ENCODE peak calls at places on chromosomes 5 and 9, in four cellular contexts. One of them, this sample, is unnamed.

GRCh38 chr5:158140120-158140778 is 281.3 kb upstream of the CLINT1 start:
- DNase-seq in K562: no peak
- DNase-seq in HepG2: no peak
- DNase-seq in GM12878: no peak
- DNase-seq in this sample: no peak

GRCh38 chr5:139745121-139745799 is 50.3 kb upstream of the PSD2 start:
- DNase-seq in K562: peak; percentile 75
- DNase-seq in GM12878: no peak
- DNase-seq in HepG2: no peak
- DNase-seq in this sample: no peak

GRCh38 chr5:2465383-2465782 is 286.1 kb downstream of the IRX2 start:
- DNase-seq in HepG2: no peak
- DNase-seq in GM12878: no peak
- DNase-seq in K562: no peak
- DNase-seq in this sample: no peak

GRCh38 chr5:160399402-160400353 is at the start of gene FAM200C:
- DNase-seq in GM12878: peak; percentile 59
- DNase-seq in K562: peak; percentile 99
- DNase-seq in HepG2: peak; percentile 90
- DNase-seq in this sample: peak; percentile 60

GRCh38 chr5:110879675-110880074 is 140.9 kb downstream of the SLC25A46 start:
- DNase-seq in HepG2: no peak
- DNase-seq in GM12878: no peak
- DNase-seq in K562: no peak
- DNase-seq in this sample: no peak

GRCh38 chr9:6199596-6199995 is 16.0 kb upstream of the IL33 start:
- DNase-seq in HepG2: no peak
- DNase-seq in K562: no peak
- DNase-seq in GM12878: no peak
- DNase-seq in this sample: no peak

GRCh38 chr5:96388186-96388585 is 44.9 kb downstream of the PCSK1 start:
- DNase-seq in HepG2: no peak
- DNase-seq in K562: no peak
- DNase-seq in GM12878: no peak
- DNase-seq in this sample: no peak

GRCh38 chr5:1394881-1395860 is 50.1 kb downstream of the SLC6A3 start:
- DNase-seq in GM12878: no peak
- DNase-seq in K562: no peak
- DNase-seq in HepG2: no peak
- DNase-seq in this sample: no peak

GRCh38 chr9:79663878-79664277 is 92.1 kb downstream of the TLE4 start:
- DNase-seq in K562: no peak
- DNase-seq in GM12878: no peak
- DNase-seq in HepG2: no peak
- DNase-seq in this sample: no peak

GRCh38 chr9:35397923-35398322 is 92.0 kb upstream of the RUSC2 start:
- DNase-seq in GM12878: no peak
- DNase-seq in HepG2: no peak
- DNase-seq in K562: no peak
- DNase-seq in this sample: no peak

GRCh38 chr5:943201-943873 is 50.7 kb downstream of the TRIP13 start:
- DNase-seq in GM12878: no peak
- DNase-seq in K562: no peak
- DNase-seq in HepG2: no peak
- DNase-seq in this sample: no peak

GRCh38 chr5:69130241-69130640 is 36.4 kb downstream of the SLC30A5 start:
- DNase-seq in HepG2: no peak
- DNase-seq in GM12878: no peak
- DNase-seq in K562: no peak
- DNase-seq in this sample: no peak

GRCh38 chr5:84378420-84378819 is 6.3 kb downstream of the EDIL3 start:
- DNase-seq in HepG2: no peak
- DNase-seq in GM12878: no peak
- DNase-seq in K562: no peak
- DNase-seq in this sample: no peak

GRCh38 chr5:174612686-174613085 is 111.7 kb upstream of the MSX2 start:
- DNase-seq in K562: no peak
- DNase-seq in GM12878: no peak
- DNase-seq in HepG2: no peak
- DNase-seq in this sample: no peak

GRCh38 chr5:30030110-30030509 is 1163.4 kb upstream of the CDH6 start:
- DNase-seq in K562: no peak
- DNase-seq in HepG2: no peak
- DNase-seq in GM12878: no peak
- DNase-seq in this sample: no peak

GRCh38 chr9:96556701-96557461 is 62.8 kb downstream of the CDC14B start:
- DNase-seq in GM12878: no peak
- DNase-seq in HepG2: no peak
- DNase-seq in K562: no peak
- DNase-seq in this sample: no peak

GRCh38 chr5:66643383-66643782 is 47.2 kb downstream of the MAST4 start:
- DNase-seq in GM12878: no peak
- DNase-seq in HepG2: no peak
- DNase-seq in K562: no peak
- DNase-seq in this sample: no peak

GRCh38 chr5:91382530-91383026 is 539 bp downstream of the ARRDC3 start:
- DNase-seq in K562: no peak
- DNase-seq in GM12878: peak; percentile 31
- DNase-seq in HepG2: peak; percentile 22
- DNase-seq in this sample: no peak

GRCh38 chr5:97618721-97619120 is 435.7 kb upstream of the RIOK2 start:
- DNase-seq in GM12878: no peak
- DNase-seq in HepG2: no peak
- DNase-seq in K562: no peak
- DNase-seq in this sample: no peak

GRCh38 chr9:72588336-72588735 is 66.9 kb downstream of the TMC1 start:
- DNase-seq in K562: no peak
- DNase-seq in GM12878: no peak
- DNase-seq in HepG2: no peak
- DNase-seq in this sample: no peak

GRCh38 chr5:148011407-148012124 is 52.2 kb upstream of the SPINK5 start:
- DNase-seq in HepG2: no peak
- DNase-seq in K562: no peak
- DNase-seq in GM12878: no peak
- DNase-seq in this sample: no peak

GRCh38 chr5:157172408-157172807 is 6.3 kb upstream of the GARIN3 start:
- DNase-seq in HepG2: no peak
- DNase-seq in GM12878: peak; percentile 98
- DNase-seq in K562: no peak
- DNase-seq in this sample: no peak

GRCh38 chr5:38809388-38810359 is 36.1 kb upstream of the OSMR start:
- DNase-seq in K562: peak; percentile 84
- DNase-seq in GM12878: no peak
- DNase-seq in HepG2: peak; percentile 68
- DNase-seq in this sample: peak; percentile 84

GRCh38 chr9:113858282-113858681 is 17.8 kb upstream of the ZNF618 start:
- DNase-seq in HepG2: no peak
- DNase-seq in GM12878: no peak
- DNase-seq in K562: no peak
- DNase-seq in this sample: no peak

GRCh38 chr5:28344803-28345433 is 1306.5 kb upstream of the CDH9 start:
- DNase-seq in K562: peak; percentile 20
- DNase-seq in HepG2: peak; percentile 35
- DNase-seq in GM12878: peak; percentile 0
- DNase-seq in this sample: no peak
- TF ChIP-seq HDAC6 in K562: no peak
- TF ChIP-seq HDAC6 in HepG2: no peak
- TF ChIP-seq HDAC6 in GM12878: no peak
- TF ChIP-seq HDAC6 in this sample: no peak

GRCh38 chr5:50325237-50325832 is 115.8 kb downstream of the EMB start:
- DNase-seq in GM12878: no peak
- DNase-seq in K562: peak; percentile 26
- DNase-seq in HepG2: no peak
- DNase-seq in this sample: no peak
- TF ChIP-seq HDAC6 in GM12878: no peak
- TF ChIP-seq HDAC6 in K562: no peak
- TF ChIP-seq HDAC6 in HepG2: no peak
- TF ChIP-seq HDAC6 in this sample: no peak

DNA sequence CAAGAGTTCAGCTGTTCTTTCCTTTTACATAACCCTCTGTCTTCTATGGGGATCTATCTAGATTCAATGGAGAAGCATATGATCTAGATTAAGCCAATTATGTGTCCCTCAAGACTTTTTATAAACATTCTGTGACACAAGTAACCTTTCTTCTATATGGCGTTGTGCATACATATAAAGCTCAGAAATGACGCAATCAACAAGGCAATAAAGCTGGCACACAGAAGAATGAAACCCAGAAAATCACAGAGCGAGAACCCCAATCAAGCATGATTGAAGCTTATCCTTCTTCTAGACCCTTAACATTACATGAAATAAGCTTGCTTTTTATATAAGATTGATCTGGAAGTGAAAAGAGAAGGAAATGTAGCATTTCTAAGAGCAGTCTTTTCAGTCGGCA is 178.9 kb downstream of the DMRTA1 start:
- DNase-seq in K562: no peak
- DNase-seq in HepG2: no peak
- DNase-seq in GM12878: no peak
- DNase-seq in this sample: no peak
- TF ChIP-seq HDAC6 in K562: no peak
- TF ChIP-seq HDAC6 in HepG2: no peak
- TF ChIP-seq HDAC6 in GM12878: no peak
- TF ChIP-seq HDAC6 in this sample: no peak

GRCh38 chr9:93098236-93098946 is 2.4 kb downstream of the CARD19 start:
- DNase-seq in GM12878: no peak
- DNase-seq in HepG2: peak; percentile 68
- DNase-seq in K562: no peak
- DNase-seq in this sample: no peak
- TF ChIP-seq HDAC6 in GM12878: no peak
- TF ChIP-seq HDAC6 in HepG2: no peak
- TF ChIP-seq HDAC6 in K562: no peak
- TF ChIP-seq HDAC6 in this sample: no peak

DNA sequence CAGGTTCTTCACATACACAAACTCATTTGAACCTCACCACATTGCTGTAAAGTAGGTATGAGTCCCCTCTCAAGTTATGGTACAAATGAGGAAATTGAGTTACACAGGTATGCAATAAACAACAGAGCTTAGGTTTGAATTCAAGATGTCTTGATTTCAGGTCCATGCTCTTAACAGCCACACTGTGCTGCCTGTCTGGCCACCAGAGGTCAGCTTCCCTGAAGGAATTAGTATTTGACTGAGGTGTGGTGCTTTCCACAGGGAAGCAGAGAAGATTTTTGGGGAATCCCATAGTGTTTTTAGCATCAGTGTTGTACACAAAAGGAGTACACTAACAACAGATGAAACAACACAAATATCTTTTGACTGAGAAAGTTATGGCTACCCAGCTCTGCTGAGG is 94.4 kb upstream of the ITGA1 start:
- DNase-seq in K562: no peak
- DNase-seq in GM12878: no peak
- DNase-seq in HepG2: peak; percentile 30
- DNase-seq in this sample: no peak
- TF ChIP-seq HDAC6 in K562: no peak
- TF ChIP-seq HDAC6 in GM12878: no peak
- TF ChIP-seq HDAC6 in HepG2: no peak
- TF ChIP-seq HDAC6 in this sample: no peak

GRCh38 chr5:15993934-15994333 is 185.7 kb downstream of the MARCHF11 start:
- DNase-seq in HepG2: no peak
- DNase-seq in GM12878: no peak
- DNase-seq in K562: no peak
- DNase-seq in this sample: no peak

GRCh38 chr5:15993334-15993733 is 186.3 kb downstream of the MARCHF11 start:
- DNase-seq in HepG2: no peak
- DNase-seq in GM12878: no peak
- DNase-seq in K562: no peak
- DNase-seq in this sample: no peak

GRCh38 chr5:15991586-15991985 is 188.0 kb downstream of the MARCHF11 start:
- DNase-seq in K562: no peak
- DNase-seq in GM12878: no peak
- DNase-seq in HepG2: no peak
- DNase-seq in this sample: no peak

GRCh38 chr5:15992918-15993317 is 186.7 kb downstream of the MARCHF11 start:
- DNase-seq in K562: no peak
- DNase-seq in HepG2: no peak
- DNase-seq in GM12878: no peak
- DNase-seq in this sample: no peak

GRCh38 chr5:15995206-15996052 is 184.2 kb downstream of the MARCHF11 start:
- DNase-seq in HepG2: peak; percentile 5
- DNase-seq in GM12878: no peak
- DNase-seq in K562: no peak
- DNase-seq in this sample: no peak
- TF ChIP-seq HDAC6 in HepG2: no peak
- TF ChIP-seq HDAC6 in GM12878: no peak
- TF ChIP-seq HDAC6 in K562: no peak
- TF ChIP-seq HDAC6 in this sample: no peak

GRCh38 chr9:134045841-134046544 is 20.7 kb downstream of the BRD3OS start:
- DNase-seq in HepG2: no peak
- DNase-seq in GM12878: no peak
- DNase-seq in K562: no peak
- DNase-seq in this sample: no peak

GRCh38 chr9:134047868-134048581 is 19.8 kb downstream of the BRD3 start:
- DNase-seq in HepG2: no peak
- DNase-seq in K562: no peak
- DNase-seq in GM12878: no peak
- DNase-seq in this sample: no peak

GRCh38 chr9:134046894-134047681 is 20.7 kb downstream of the BRD3 start:
- DNase-seq in K562: no peak
- DNase-seq in HepG2: no peak
- DNase-seq in GM12878: no peak
- DNase-seq in this sample: no peak

GRCh38 chr9:134043531-134043988 is 18.3 kb downstream of the BRD3OS start:
- DNase-seq in K562: no peak
- DNase-seq in GM12878: no peak
- DNase-seq in HepG2: no peak
- DNase-seq in this sample: no peak

GRCh38 chr9:134044944-134045343 is 19.7 kb downstream of the BRD3OS start:
- DNase-seq in GM12878: no peak
- DNase-seq in HepG2: no peak
- DNase-seq in K562: no peak
- DNase-seq in this sample: no peak
- TF ChIP-seq HDAC6 in GM12878: no peak
- TF ChIP-seq HDAC6 in HepG2: no peak
- TF ChIP-seq HDAC6 in K562: no peak
- TF ChIP-seq HDAC6 in this sample: no peak

DNA sequence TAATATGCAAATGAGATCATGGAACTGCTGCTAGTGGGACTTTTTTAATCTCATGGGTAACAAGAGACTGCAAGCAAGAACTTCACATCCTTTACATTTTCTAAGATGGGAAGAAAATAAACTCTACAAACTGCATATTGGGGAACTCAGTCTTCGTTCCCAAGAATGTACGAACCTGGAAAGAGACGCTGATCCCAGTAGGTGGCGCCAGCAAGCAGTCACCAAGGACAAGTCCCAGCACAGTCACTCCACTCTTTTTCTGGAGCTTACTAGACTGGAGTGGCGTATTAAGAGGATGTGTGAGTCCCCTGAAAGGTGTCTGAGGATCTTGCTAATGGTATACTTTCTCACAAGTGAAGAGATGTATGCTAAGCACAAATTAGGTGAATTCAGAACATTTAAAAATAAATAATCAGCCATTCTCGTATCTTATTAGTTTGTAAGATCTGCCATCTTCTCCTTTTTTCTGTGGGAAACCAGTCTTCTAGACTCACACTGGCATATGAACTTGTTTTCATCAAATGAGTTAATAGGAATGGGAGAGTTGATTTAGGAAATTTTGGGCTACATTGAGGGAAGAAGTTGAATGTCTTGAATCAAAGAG is 16.0 kb upstream of the PUM3 start:
- DNase-seq in GM12878: no peak
- DNase-seq in K562: peak; percentile 11
- DNase-seq in HepG2: peak; percentile 54
- DNase-seq in this sample: peak; percentile 39
- TF ChIP-seq HDAC6 in GM12878: no peak
- TF ChIP-seq HDAC6 in K562: no peak
- TF ChIP-seq HDAC6 in HepG2: no peak
- TF ChIP-seq HDAC6 in this sample: no peak

This sample was measured in H1.